ENCODE peak calls at places on chromosomes 2 and 18, in nine cellular contexts. V is HCT116, Z is breast epithelium, F is GM12878, A is sigmoid colon, S is GM23338, R is HL-60, E is spleen, I is prostate gland. C is an unnamed sample.

GRCh38 chr2:30627162-30627561 is 180.1 kb downstream of the CAPN13 start:
- DNase-seq in R (no peak), S (peak), V (no peak), F (peak), A (no peak), E (no peak), I (no peak), Z (no peak), C (no peak)

GRCh38 chr2:231919341-231920035 is 6.7 kb downstream of the NPPC start:
- DNase-seq in Z (peak), R (no peak), E (peak), V (no peak), F (no peak), I (no peak), A (no peak), S (no peak), C (no peak)

GRCh38 chr2:35501076-35501475 is 854.5 kb upstream of the CRIM1 start:
- DNase-seq in I (no peak), R (no peak), V (no peak), E (no peak), A (no peak), Z (no peak), S (no peak), F (no peak), C (no peak)

GRCh38 chr2:64839844-64840243 is 149.4 kb upstream of the SLC1A4 start:
- DNase-seq in R (no peak), Z (no peak), I (no peak), E (peak), V (peak), A (no peak), F (no peak), S (no peak), C (no peak)

GRCh38 chr2:66446924-66447323 is 12.0 kb downstream of the MEIS1 start:
- DNase-seq in E (no peak), R (no peak), A (no peak), S (no peak), F (no peak), Z (no peak), V (no peak), I (no peak), C (no peak)

GRCh38 chr2:216830346-216830745 is 29.5 kb downstream of the TNP1 start:
- DNase-seq in E (no peak), S (no peak), R (no peak), Z (no peak), A (no peak), F (no peak), V (no peak), I (no peak), C (no peak)

GRCh38 chr2:159243521-159243920 is 43.0 kb downstream of the WDSUB1 start:
- DNase-seq in V (no peak), E (no peak), S (no peak), F (no peak), I (no peak), A (no peak), Z (no peak), R (no peak), C (no peak)

GRCh38 chr18:59139291-59139614 is 431 bp upstream of the SEC11C start:
- DNase-seq in F (no peak), V (peak), S (peak), R (peak), Z (peak), A (peak), I (peak), E (peak), C (peak)

GRCh38 chr2:38194751-38195150 is 118.8 kb upstream of the CYP1B1 start:
- DNase-seq in E (no peak), A (no peak), S (no peak), V (no peak), Z (no peak), I (no peak), R (no peak), F (no peak), C (no peak)

GRCh38 chr2:8424997-8425900 is 256.6 kb upstream of the ID2 start:
- DNase-seq in V (no peak), R (no peak), F (peak), I (no peak), E (no peak), S (no peak), Z (no peak), A (peak), C (no peak)

GRCh38 chr2:229514318-229514717 is 200.0 kb downstream of the DNER start:
- DNase-seq in A (no peak), R (no peak), Z (no peak), F (no peak), E (no peak), I (no peak), S (no peak), V (no peak), C (no peak)

GRCh38 chr2:101119431-101119830 is 31.8 kb downstream of the TBC1D8 start:
- DNase-seq in E (no peak), R (no peak), Z (no peak), A (no peak), F (no peak), V (no peak), I (no peak), S (no peak), C (no peak)

GRCh38 chr2:199792381-199792780 is 58.6 kb downstream of the FTCDNL1 start:
- DNase-seq in R (no peak), Z (no peak), S (no peak), V (no peak), E (no peak), I (no peak), F (no peak), A (no peak), C (no peak)

GRCh38 chr2:174683392-174683759 is 80.9 kb downstream of the CHRNA1 start:
- DNase-seq in F (no peak), R (no peak), I (no peak), Z (no peak), S (peak), A (no peak), V (no peak), E (no peak), C (no peak)

GRCh38 chr2:170783549-170783948 is 13.4 kb downstream of the ERICH2 start:
- DNase-seq in V (no peak), S (no peak), E (no peak), F (no peak), R (no peak), A (no peak), I (no peak), Z (no peak), C (no peak)

GRCh38 chr2:239077260-239077659 is 229.4 kb downstream of the TWIST2 start:
- DNase-seq in E (no peak), F (no peak), R (no peak), S (no peak), A (no peak), I (no peak), Z (no peak), V (no peak), C (no peak)

GRCh38 chr2:239213420-239214101 is 187.3 kb downstream of the HDAC4 start:
- DNase-seq in V (no peak), S (no peak), F (no peak), I (no peak), A (peak), R (no peak), E (no peak), Z (peak), C (peak)

GRCh38 chr18:45166341-45167108 is 448.8 kb upstream of the SLC14A2 start:
- DNase-seq in V (no peak), I (peak), S (no peak), E (no peak), Z (no peak), A (no peak), F (no peak), R (no peak), C (no peak)

GRCh38 chr2:223185638-223186037 is 133.6 kb downstream of the KCNE4 start:
- DNase-seq in E (no peak), F (no peak), I (no peak), S (no peak), R (no peak), A (no peak), V (no peak), Z (no peak), C (no peak)

GRCh38 chr2:216673609-216674008 is 21.7 kb downstream of the IGFBP5 start:
- DNase-seq in Z (no peak), F (no peak), A (no peak), E (no peak), R (no peak), I (no peak), V (no peak), S (no peak), C (no peak)

GRCh38 chr2:66576381-66577330 is 141.7 kb downstream of the MEIS1 start:
- DNase-seq in A (peak), R (no peak), S (peak), V (no peak), F (no peak), E (no peak), I (peak), Z (no peak), C (no peak)

GRCh38 chr2:233473878-233474277 is 92.7 kb downstream of the USP40 start:
- DNase-seq in A (no peak), V (no peak), I (no peak), E (no peak), F (no peak), Z (no peak), R (no peak), S (no peak), C (no peak)

GRCh38 chr18:45386256-45386655 is 229.0 kb upstream of the SLC14A2 start:
- DNase-seq in E (no peak), A (no peak), V (no peak), I (no peak), S (peak), F (no peak), R (no peak), Z (no peak), C (no peak)

GRCh38 chr2:29459445-29460179 is 344.4 kb downstream of the CLIP4 start:
- DNase-seq in A (no peak), Z (no peak), F (no peak), R (no peak), S (no peak), V (no peak), I (no peak), E (no peak), C (no peak)

GRCh38 chr2:171703574-171704347 is 16.5 kb downstream of the DYNC1I2 start:
- DNase-seq in A (no peak), V (peak), Z (no peak), E (no peak), R (no peak), I (no peak), S (peak), F (no peak), C (no peak)

GRCh38 chr2:215751200-215751910 is 262.0 kb downstream of the MREG start:
- DNase-seq in E (no peak), A (no peak), Z (no peak), I (no peak), R (no peak), V (no peak), S (no peak), F (no peak), C (no peak)

GRCh38 chr2:65481961-65482360 is 49.6 kb upstream of the SPRED2 start:
- DNase-seq in R (no peak), A (no peak), E (no peak), S (no peak), I (no peak), V (no peak), F (no peak), Z (no peak), C (no peak)

GRCh38 chr2:195848119-195848899 is 191.3 kb downstream of the SLC39A10 start:
- DNase-seq in R (no peak), A (no peak), Z (no peak), F (no peak), I (no peak), S (no peak), V (peak), E (peak), C (no peak)

GRCh38 chr18:5582849-5583667 is 39.3 kb upstream of the EPB41L3 start:
- DNase-seq in V (no peak), I (no peak), A (no peak), Z (no peak), S (no peak), F (no peak), R (no peak), E (no peak), C (no peak)

GRCh38 chr2:112805542-112805941 is 21.2 kb upstream of the IL1A start:
- DNase-seq in S (no peak), A (no peak), Z (no peak), E (no peak), R (no peak), V (no peak), I (no peak), F (peak), C (no peak)
- H3K4me3 ChIP-seq in S (no peak), A (no peak), Z (no peak), E (no peak), R (no peak), V (no peak), I (no peak), F (no peak), C (no peak)

GRCh38 chr2:177738461-177739234 is 333.9 kb downstream of the PDE11A start:
- DNase-seq in F (no peak), I (no peak), E (no peak), V (no peak), R (no peak), S (no peak), A (no peak), Z (no peak), C (no peak)
- TF ChIP-seq POLR2AphosphoS5 in F (no peak), I (no peak), E (no peak), V (no peak), R (no peak), S (no peak), A (peak), Z (no peak), C (no peak)

GRCh38 chr2:240400319-240401161 is 34.9 kb upstream of the GPC1 start:
- DNase-seq in I (no peak), F (no peak), A (peak), R (no peak), V (no peak), Z (no peak), S (no peak), E (peak), C (peak)
- H3K4me3 ChIP-seq in I (no peak), F (no peak), A (no peak), R (no peak), V (no peak), Z (no peak), S (no peak), E (no peak), C (no peak)

DNA sequence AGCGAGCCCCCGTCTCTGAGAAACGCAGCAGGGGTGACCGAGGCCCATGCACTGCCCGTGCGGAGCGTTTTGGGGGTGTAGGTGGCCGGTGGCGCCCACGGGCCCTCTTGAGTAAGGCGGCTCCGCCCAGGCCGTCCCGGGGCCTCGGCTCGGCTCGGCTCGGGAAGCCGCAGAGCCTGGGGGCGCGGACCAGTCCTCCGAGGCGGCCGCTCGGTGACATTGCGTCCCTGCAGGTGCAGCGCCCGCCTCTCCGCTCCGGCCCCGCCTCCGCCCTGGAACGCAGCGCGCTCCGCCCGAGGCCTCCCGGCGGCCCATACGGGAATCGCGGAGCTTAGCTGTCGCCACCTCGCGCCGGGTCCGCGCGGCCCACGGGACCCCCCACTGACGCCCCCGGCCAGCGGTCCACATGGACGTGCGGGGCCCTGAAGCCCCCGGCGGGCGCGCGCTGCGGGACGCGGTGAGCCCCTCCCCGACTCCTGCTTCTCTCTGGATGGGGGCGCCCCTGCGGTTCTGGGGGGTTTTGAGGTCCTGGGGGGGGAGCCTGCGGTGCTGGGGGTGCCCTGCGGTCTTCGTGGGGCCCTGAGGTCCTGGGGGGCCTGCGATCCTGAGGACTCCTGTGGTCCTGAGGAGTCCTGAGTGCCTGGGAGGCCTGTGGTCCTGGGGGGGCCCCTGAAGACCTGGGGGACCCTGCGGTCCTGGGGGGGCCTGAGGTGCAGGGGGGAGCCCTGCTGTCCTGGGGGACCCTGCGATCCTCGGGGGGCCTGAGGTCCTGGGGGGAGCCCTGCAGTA is at the start of gene HSBP1L1:
- DNase-seq in F (no peak), V (peak), A (peak), I (peak), R (no peak), Z (peak), E (peak), S (peak), C (peak)
- TF ChIP-seq POLR2AphosphoS5 in F (no peak), V (peak), A (peak), I (peak), R (peak), Z (peak), E (peak), S (no peak), C (no peak)

DNA sequence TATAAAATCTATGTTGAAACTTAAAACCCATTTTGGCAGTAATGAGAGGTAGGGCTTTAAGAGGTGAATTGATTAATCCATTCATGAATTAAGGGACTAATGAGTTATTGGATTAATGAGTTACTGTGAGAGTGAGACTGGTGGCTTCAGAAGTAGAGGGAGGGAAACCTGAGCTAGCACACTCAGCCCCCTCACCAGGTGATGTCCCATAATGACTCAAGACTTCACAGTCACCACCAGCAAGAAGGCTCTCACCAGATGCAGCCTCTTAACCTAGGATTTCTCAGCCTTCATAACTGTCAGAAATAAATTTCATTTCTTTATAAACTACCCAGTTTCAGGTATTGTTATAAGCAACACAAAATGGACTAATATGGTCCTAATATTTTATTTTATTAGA is 621.7 kb upstream of the ACVR2A start:
- DNase-seq in V (no peak), I (no peak), E (no peak), F (no peak), S (no peak), Z (no peak), A (no peak), R (no peak), C (no peak)
- H3K4me3 ChIP-seq in V (no peak), I (no peak), E (no peak), F (no peak), S (no peak), Z (no peak), A (no peak), R (no peak), C (no peak)

DNA sequence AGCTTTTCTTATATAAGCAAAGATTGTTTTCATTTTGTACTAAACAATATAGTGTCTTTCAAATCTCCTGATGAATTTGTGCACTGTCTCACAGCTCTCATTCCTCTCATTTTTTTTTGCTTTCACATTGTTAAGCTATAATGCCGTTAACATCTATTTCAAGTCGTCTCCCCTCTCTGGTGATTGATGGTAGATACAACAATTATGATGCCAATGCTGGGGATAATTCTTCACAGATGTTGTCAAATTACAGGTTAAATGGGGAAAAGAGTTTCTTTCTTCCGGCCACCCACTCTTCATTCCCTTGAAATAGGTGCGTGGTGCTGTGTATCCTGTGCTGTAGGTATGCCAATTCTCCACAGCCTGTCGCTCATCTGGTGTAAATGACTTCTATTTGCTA is 1053.7 kb upstream of the ZEB2 start:
- DNase-seq in E (no peak), F (no peak), S (no peak), R (no peak), I (no peak), Z (no peak), A (no peak), V (no peak), C (no peak)
- TF ChIP-seq POLR2AphosphoS5 in E (no peak), F (no peak), S (no peak), R (no peak), I (no peak), Z (no peak), A (no peak), V (no peak), C (no peak)

GRCh38 chr2:96174251-96175144 is 29.3 kb upstream of the DUSP2 start:
- DNase-seq in V (peak), S (peak), E (peak), R (peak), A (no peak), F (no peak), Z (peak), I (peak), C (no peak)
- H3K4me3 ChIP-seq in V (no peak), S (no peak), E (no peak), R (no peak), A (no peak), F (no peak), Z (no peak), I (no peak), C (no peak)

GRCh38 chr2:181471783-181472182 is 14.6 kb downstream of the ITGA4 start:
- DNase-seq in V (no peak), F (no peak), I (no peak), S (no peak), R (no peak), A (no peak), Z (no peak), E (no peak), C (no peak)
- TF ChIP-seq POLR2AphosphoS5 in V (no peak), F (no peak), I (no peak), S (no peak), R (no peak), A (no peak), Z (no peak), E (no peak), C (no peak)

GRCh38 chr2:147904051-147904450 is 59.2 kb downstream of the ACVR2A start:
- DNase-seq in E (no peak), Z (no peak), S (no peak), V (no peak), A (no peak), I (no peak), R (no peak), F (no peak), C (no peak)
- H3K4me3 ChIP-seq in E (no peak), Z (no peak), S (no peak), V (no peak), A (no peak), I (no peak), R (no peak), F (no peak), C (no peak)

GRCh38 chr18:25231327-25231691 is 120.7 kb downstream of the ZNF521 start:
- DNase-seq in S (no peak), Z (no peak), V (no peak), I (no peak), A (peak), E (no peak), F (no peak), R (no peak), C (no peak)

GRCh38 chr18:25229080-25229479 is 122.9 kb downstream of the ZNF521 start:
- DNase-seq in Z (no peak), S (no peak), V (no peak), I (peak), R (no peak), A (no peak), F (no peak), E (no peak), C (no peak)

GRCh38 chr18:25229858-25230257 is 122.1 kb downstream of the ZNF521 start:
- DNase-seq in F (no peak), A (no peak), I (no peak), R (no peak), Z (no peak), E (no peak), S (no peak), V (no peak), C (no peak)

GRCh38 chr18:25230658-25231326 is 121.2 kb downstream of the ZNF521 start:
- DNase-seq in R (no peak), F (no peak), A (peak), V (no peak), I (peak), S (no peak), Z (peak), E (peak), C (peak)

DNA sequence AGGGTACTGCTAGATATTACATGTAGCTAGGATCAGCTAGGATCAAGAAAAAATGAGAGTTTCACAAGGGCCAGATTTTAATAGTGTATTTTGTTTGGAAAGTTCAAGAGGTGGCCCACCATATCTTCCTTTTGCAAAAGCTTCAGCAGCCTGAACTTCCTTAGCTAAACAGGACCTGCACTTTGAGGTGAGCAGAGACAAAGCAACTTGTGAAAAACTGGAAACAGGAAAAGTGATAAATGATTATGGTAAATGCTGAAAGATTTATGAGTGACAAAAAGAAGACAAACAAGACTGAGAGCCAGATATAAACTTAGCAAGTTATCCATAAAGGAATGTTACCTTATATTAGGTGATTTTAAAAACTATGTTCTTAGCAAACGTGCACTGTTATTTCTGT is 123.6 kb downstream of the ZNF521 start:
- DNase-seq in E (no peak), S (no peak), A (no peak), Z (no peak), V (no peak), I (no peak), R (no peak), F (no peak), C (no peak)
- TF ChIP-seq POLR2AphosphoS5 in E (peak), S (no peak), A (peak), Z (no peak), V (no peak), I (no peak), R (no peak), F (no peak), C (no peak)

C was measured in suprapubic skin.